ENCODE peak calls at places on chromosomes 7 and 10, in four cellular contexts. H, O, X and Y are unnamed samples. For H3K36me3, the result is how much of the 10 kb centered on the place peaks cover.

GRCh38 chr7:29115130-29115529 is 31.2 kb downstream of the CPVL start:
- DNase-seq in H (no peak), O (no peak), X (no peak), Y (no peak)

GRCh38 chr10:10320981-10321380 is 696.7 kb upstream of the CELF2 start:
- DNase-seq in H (no peak), O (no peak), X (no peak), Y (no peak)

GRCh38 chr7:106400990-106401389 is 116.2 kb upstream of the NAMPT start:
- DNase-seq in H (no peak), O (no peak), X (no peak), Y (no peak)

GRCh38 chr10:98609265-98609664 is 162.5 kb upstream of the HPS1 start:
- DNase-seq in H (no peak), O (no peak), X (no peak), Y (no peak)

GRCh38 chr7:134513169-134513752 is 14.1 kb upstream of the AKR1B10 start:
- DNase-seq in H (peak), O (peak), X (no peak), Y (no peak)

GRCh38 chr10:22321156-22321711 is 335 bp downstream of the BMI1 start:
- DNase-seq in H (peak), O (peak), X (peak), Y (no peak)

GRCh38 chr7:3510101-3511020 is 209.3 kb downstream of the SDK1 start:
- DNase-seq in H (no peak), O (no peak), X (no peak), Y (no peak)

GRCh38 chr10:20984632-20985031 is 87.5 kb upstream of the NEBL start:
- DNase-seq in H (no peak), O (peak), X (no peak), Y (no peak)

GRCh38 chr10:73039635-73040034 is 57.0 kb downstream of the P4HA1 start:
- DNase-seq in H (no peak), O (no peak), X (no peak), Y (no peak)

GRCh38 chr7:1973321-1974251 is 259.2 kb downstream of the MAD1L1 start:
- DNase-seq in H (no peak), O (no peak), X (peak), Y (no peak)

GRCh38 chr10:34543716-34544115 is 271.4 kb downstream of the PARD3 start:
- DNase-seq in H (no peak), O (no peak), X (no peak), Y (no peak)

GRCh38 chr7:23333671-23334246 is 34.6 kb downstream of the MALSU1 start:
- DNase-seq in H (no peak), O (no peak), X (no peak), Y (peak)

GRCh38 chr7:132225216-132226030 is 350.8 kb downstream of the PLXNA4 start:
- DNase-seq in H (peak), O (peak), X (no peak), Y (no peak)

GRCh38 chr10:6579193-6579903 is 728 bp downstream of the PRKCQ start:
- DNase-seq in H (no peak), O (no peak), X (no peak), Y (no peak)

GRCh38 chr10:88651131-88651541 is 13.1 kb upstream of the LIPF start:
- DNase-seq in H (no peak), O (no peak), X (no peak), Y (no peak)

GRCh38 chr10:94546058-94546595 is 539 bp downstream of the HELLS start:
- DNase-seq in H (no peak), O (no peak), X (no peak), Y (no peak)

GRCh38 chr10:34864156-34865075 is 49.3 kb upstream of the PARD3 start:
- DNase-seq in H (no peak), O (no peak), X (no peak), Y (no peak)

GRCh38 chr7:23894891-23895569 is 185.0 kb downstream of the STK31 start:
- DNase-seq in H (no peak), O (no peak), X (no peak), Y (no peak)

GRCh38 chr10:33335800-33336605 is 1.5 kb upstream of the NRP1 start:
- DNase-seq in H (peak), O (peak), X (peak), Y (peak)

GRCh38 chr7:27917774-27918314 is 177.9 kb downstream of the TAX1BP1 start:
- DNase-seq in H (no peak), O (no peak), X (no peak), Y (no peak)

GRCh38 chr10:50607526-50607925 is 16.2 kb downstream of the SGMS1 start:
- DNase-seq in H (no peak), O (no peak), X (no peak), Y (no peak)

GRCh38 chr7:94367940-94368339 is 26.8 kb upstream of the COL1A2 start:
- DNase-seq in H (no peak), O (no peak), X (no peak), Y (no peak)

GRCh38 chr10:28503114-28503513 is 29.8 kb upstream of the WAC start:
- DNase-seq in H (peak), O (peak), X (no peak), Y (no peak)

GRCh38 chr7:120724448-120724847 is 133.5 kb downstream of the TSPAN12 start:
- DNase-seq in H (no peak), O (no peak), X (no peak), Y (no peak)

GRCh38 chr7:91311844-91312243 is 47.6 kb downstream of the FZD1 start:
- DNase-seq in H (no peak), O (no peak), X (no peak), Y (no peak)

GRCh38 chr7:130890176-130891020 is 156.4 kb upstream of the KLF14 start:
- DNase-seq in H (no peak), O (no peak), X (no peak), Y (peak)

GRCh38 chr7:22208806-22209205 is 148.1 kb downstream of the RAPGEF5 start:
- DNase-seq in H (no peak), O (no peak), X (no peak), Y (no peak)

GRCh38 chr10:77578583-77579227 is 58.9 kb downstream of the KCNMA1 start:
- DNase-seq in H (no peak), O (no peak), X (no peak), Y (no peak)

GRCh38 chr7:27922907-27923306 is 182.9 kb downstream of the TAX1BP1 start:
- DNase-seq in H (no peak), O (no peak), X (no peak), Y (no peak)

GRCh38 chr7:138076196-138076595 is at the start of gene AKR1D1:
- DNase-seq in H (no peak), O (no peak), X (no peak), Y (no peak)

GRCh38 chr7:54897891-54898290 is 120.9 kb upstream of the EGFR start:
- DNase-seq in H (no peak), O (no peak), X (no peak), Y (no peak)

GRCh38 chr10:104824378-104825006 is 183.4 kb downstream of the SORCS3 start:
- DNase-seq in H (no peak), O (peak), X (no peak), Y (no peak)

GRCh38 chr10:58817499-58817898 is 304.8 kb downstream of the BICC1 start:
- DNase-seq in H (no peak), O (no peak), X (no peak), Y (no peak)

GRCh38 chr10:101060951-101061813 is 607 bp upstream of the KAZALD1 start:
- DNase-seq in H (peak), O (peak), X (peak), Y (peak)

GRCh38 chr10:43943119-43943824 is 294.6 kb upstream of the ZNF32 start:
- DNase-seq in H (no peak), O (peak), X (peak), Y (no peak)

GRCh38 chr10:932589-932988 is 1.1 kb upstream of the LARP4B start:
- DNase-seq in H (no peak), O (no peak), X (peak), Y (no peak)

GRCh38 chr10:35345383-35345742 is 9.1 kb downstream of the CCNY start:
- DNase-seq in H (no peak), O (no peak), X (no peak), Y (no peak)

DNA sequence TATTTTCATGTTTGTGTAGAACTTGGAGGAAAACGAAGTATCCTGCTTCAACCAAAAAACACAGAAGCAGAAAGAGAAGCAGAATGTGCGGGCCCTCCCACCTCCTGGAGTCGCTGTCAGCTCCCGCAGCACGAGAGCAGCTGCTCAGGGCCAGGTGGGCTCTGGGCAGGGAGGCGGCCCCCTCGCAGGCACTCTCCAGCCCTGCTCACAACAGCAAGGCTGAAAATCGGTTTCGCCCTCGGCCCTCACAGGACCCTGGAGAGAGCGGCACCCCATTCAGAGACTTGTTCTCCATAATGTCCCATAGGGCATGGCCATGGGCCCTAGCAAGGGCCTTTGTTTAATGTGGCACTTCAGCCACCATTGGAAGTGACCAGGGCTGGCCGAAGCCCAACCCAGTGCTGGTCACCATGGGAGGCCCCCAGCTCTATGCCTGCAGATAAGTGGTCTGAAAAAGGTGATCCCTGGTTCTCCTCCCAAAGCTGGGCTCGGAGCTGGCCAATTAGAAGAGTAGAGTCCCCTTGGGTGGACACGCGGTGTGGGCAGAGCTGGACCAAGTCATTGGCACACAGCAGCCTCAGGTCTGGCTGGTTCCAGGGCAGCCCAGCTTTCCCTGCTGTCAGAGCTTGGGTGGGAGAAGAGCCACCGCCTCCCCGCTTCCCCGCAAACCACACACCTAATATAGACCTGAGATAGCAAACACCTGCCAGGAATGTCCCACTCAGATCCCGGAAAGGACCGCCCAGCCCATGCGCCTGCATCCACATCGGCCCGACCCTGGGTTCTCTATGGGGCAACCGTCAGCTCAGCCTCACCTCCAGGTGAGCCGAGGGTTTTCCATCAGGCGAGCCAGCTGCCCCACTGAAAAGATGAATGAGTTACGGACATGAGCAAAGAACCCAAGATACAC is 84.4 kb downstream of the TCERG1L start:
- DNase-seq in H (no peak), O (no peak), X (no peak), Y (no peak)
- TF ChIP-seq EP300 in H (no peak), O (no peak), X (no peak), Y (no peak)

DNA sequence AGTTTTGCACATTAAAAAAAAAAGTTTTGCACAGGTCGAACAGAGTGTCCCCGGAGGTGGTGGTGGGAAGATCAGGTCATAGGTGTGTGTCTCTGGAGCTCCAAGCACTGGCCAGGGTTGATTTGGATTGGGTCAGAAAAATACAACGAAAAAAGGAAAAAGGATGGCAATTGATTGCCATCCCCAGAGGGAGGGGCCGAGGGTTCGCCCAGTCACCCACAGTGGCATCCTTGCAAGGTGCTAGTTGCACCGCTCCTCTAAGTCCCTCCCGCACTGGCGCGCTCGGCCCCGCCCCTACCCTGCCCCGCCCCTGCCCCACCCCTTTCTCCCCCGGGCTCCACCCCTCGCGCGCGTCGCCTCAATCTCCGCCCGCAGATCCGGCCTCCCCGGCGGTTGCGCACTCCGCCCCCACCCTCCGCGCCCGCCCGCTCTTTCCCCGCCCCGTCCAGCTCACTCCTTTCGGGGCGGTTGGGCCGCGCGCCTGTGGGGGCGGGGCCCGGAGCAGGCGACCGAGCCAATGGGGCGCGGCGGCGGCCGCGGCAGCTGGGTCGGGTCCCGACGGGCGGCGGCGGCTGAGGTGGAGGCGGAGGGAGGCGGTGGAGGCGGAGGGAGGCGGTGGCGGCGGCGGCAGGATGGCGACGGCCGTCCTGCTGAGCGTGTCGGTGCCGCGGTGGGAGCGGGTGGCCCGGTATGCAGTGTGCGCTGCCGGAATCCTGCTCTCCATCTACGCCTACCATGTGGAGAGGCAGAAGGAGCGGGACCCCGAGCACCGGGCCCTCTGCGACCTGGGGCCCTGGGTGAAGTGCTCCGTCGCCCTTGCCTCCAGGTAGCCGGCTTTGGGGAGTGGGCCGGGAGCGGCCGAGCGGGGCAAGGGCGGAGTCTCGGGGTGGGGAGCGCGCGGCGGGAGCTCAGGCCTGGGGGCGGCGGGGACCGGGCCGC is 31.5 kb upstream of the ERV3-1 start:
- DNase-seq in H (peak), O (peak), X (peak), Y (peak)
- TF ChIP-seq POLR2A in H (peak), O (no peak), X (no peak), Y (peak)

DNA sequence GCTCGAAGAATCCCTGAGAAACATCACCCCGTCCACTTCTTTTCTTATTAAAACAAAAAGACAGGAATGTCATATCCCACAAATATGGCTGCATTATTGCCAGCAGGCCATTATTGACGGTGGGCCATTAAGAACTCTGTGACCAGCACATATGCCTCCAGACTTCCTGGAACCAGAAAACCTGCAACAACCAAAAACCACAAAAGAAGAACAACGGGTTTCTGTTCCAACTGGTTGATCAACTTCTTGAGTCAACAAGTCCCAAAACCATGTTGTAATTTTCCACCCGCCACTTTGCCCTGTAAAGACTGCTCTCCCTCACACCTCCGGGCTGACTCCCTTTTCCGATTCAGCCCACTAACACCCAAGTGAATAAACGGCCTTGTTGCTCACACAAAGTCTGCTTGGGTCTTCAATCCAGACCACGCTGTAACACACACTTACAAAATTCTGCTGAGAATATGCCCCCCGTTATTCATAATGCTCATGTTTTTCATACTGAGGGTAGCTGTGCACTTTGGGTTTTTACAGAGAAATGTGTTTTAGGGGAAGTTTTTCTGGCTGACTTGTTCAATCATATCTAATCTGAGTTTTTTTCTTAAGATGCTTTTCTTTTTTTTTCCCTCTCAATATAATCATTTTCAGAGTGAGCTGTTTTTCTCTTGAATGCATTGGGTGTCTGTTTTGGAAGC is 20.7 kb downstream of the ZNF107 start:
- DNase-seq in H (peak), O (no peak), X (no peak), Y (no peak)
- H3K36me3 ChIP-seq in H (under half), O (half or more), X (under half), Y (under half)

GRCh38 chr10:71694039-71694471 is 25.5 kb downstream of the C10orf105 start:
- DNase-seq in H (no peak), O (no peak), X (no peak), Y (no peak)

GRCh38 chr10:71692598-71693307 is 26.8 kb downstream of the C10orf105 start:
- DNase-seq in H (no peak), O (no peak), X (no peak), Y (no peak)

GRCh38 chr10:71694567-71694968 is 25.0 kb downstream of the C10orf105 start:
- DNase-seq in H (peak), O (peak), X (no peak), Y (no peak)

GRCh38 chr10:71691405-71691804 is 28.2 kb downstream of the C10orf105 start:
- DNase-seq in H (no peak), O (no peak), X (no peak), Y (no peak)

DNA sequence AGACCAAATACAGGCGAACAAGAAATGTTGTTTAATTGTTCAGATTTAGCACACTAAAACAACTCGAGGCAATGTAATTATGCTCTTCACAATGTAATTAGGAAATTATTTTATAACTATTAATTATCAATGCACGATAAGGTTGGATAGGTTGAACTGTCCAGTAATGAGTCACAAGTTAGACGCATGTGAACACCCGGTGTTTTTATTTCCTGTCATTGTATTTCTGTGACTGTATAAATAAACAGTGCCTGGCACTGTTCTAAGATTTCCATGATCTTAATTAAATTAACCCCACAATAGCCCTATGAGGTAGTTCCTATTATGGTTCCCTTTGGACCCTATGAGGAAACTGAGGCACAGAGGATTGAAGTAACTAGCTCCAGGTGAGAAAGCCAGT is 26.2 kb downstream of the C10orf105 start:
- DNase-seq in H (no peak), O (no peak), X (no peak), Y (no peak)
- TF ChIP-seq EP300 in H (no peak), O (no peak), X (no peak), Y (no peak)